ENCODE peak calls at places on chromosomes 3 and 15, in seven cellular contexts. O is SK-N-SH, V is HCT116, D is HepG2, A is K562, M is GM12878, Z is H1. L is an unnamed sample.

GRCh38 chr15:70723124-70723427 is 40.3 kb downstream of the UACA start:
- DNase-seq in M (no peak), D (no peak), A (no peak), V (no peak), Z (no peak), O (no peak), L (no peak)

GRCh38 chr3:195859061-195859845 is 47.5 kb upstream of the MUC4 start:
- DNase-seq in M (no peak), A (peak), V (peak), O (peak), Z (peak), D (peak), L (peak)

GRCh38 chr15:75446146-75446545 is 5.3 kb downstream of the SIN3A start:
- DNase-seq in Z (no peak), O (no peak), D (no peak), V (no peak), A (no peak), M (peak), L (no peak)

GRCh38 chr15:72516734-72517133 is 42.6 kb downstream of the ARIH1 start:
- DNase-seq in Z (no peak), M (no peak), D (no peak), A (no peak), V (no peak), O (no peak), L (no peak)

GRCh38 chr3:152289708-152290107 is 21.0 kb downstream of the MBNL1 start:
- DNase-seq in A (no peak), O (no peak), Z (no peak), M (no peak), V (no peak), D (no peak), L (no peak)

GRCh38 chr15:98537516-98538060 is 110.8 kb upstream of the IGF1R start:
- DNase-seq in Z (no peak), O (no peak), V (no peak), D (no peak), A (no peak), M (no peak), L (no peak)

GRCh38 chr3:146223401-146224373 is 27.2 kb downstream of the PLSCR4 start:
- DNase-seq in O (no peak), V (no peak), M (no peak), A (no peak), D (peak), Z (no peak), L (no peak)

GRCh38 chr3:60651799-60652198 is 599.5 kb downstream of the FHIT start:
- DNase-seq in V (no peak), D (no peak), Z (no peak), M (peak), A (no peak), O (no peak), L (no peak)

GRCh38 chr3:192892981-192893827 is 24.5 kb downstream of the MB21D2 start:
- DNase-seq in M (peak), D (no peak), V (peak), O (no peak), A (peak), Z (no peak), L (peak)

GRCh38 chr15:34055868-34056595 is 17.0 kb upstream of the AVEN start:
- DNase-seq in D (no peak), A (no peak), Z (no peak), V (no peak), O (no peak), M (no peak), L (no peak)

GRCh38 chr3:32621466-32621865 is 50.8 kb upstream of the DYNC1LI1 start:
- DNase-seq in O (no peak), Z (no peak), M (no peak), A (no peak), V (no peak), D (no peak), L (no peak)

GRCh38 chr3:8741581-8742355 is 8.2 kb downstream of the CAV3 start:
- DNase-seq in D (peak), A (peak), M (no peak), O (peak), Z (no peak), V (peak), L (no peak)

GRCh38 chr15:67177750-67178149 is 76.7 kb downstream of the AAGAB start:
- DNase-seq in O (no peak), A (no peak), D (no peak), M (no peak), V (no peak), Z (no peak), L (no peak)

GRCh38 chr3:138078901-138079344 is 36.5 kb downstream of the DZIP1L start:
- DNase-seq in A (no peak), V (peak), O (no peak), M (no peak), D (peak), Z (no peak), L (no peak)

GRCh38 chr15:61393524-61393923 is 164.4 kb upstream of the RORA start:
- DNase-seq in O (no peak), M (no peak), Z (no peak), D (no peak), V (no peak), A (no peak), L (peak)

GRCh38 chr3:133934996-133935842 is 39.5 kb upstream of the RAB6B start:
- DNase-seq in O (no peak), M (no peak), Z (peak), A (no peak), V (no peak), D (no peak), L (no peak)

GRCh38 chr3:182981038-182981380 is 671 bp upstream of the DCUN1D1 start:
- DNase-seq in A (no peak), D (no peak), O (no peak), M (no peak), Z (no peak), V (no peak), L (no peak)
- TF ChIP-seq JUND in A (no peak), D (no peak), O (no peak), M (no peak), Z (no peak), V (no peak), L (no peak)

DNA sequence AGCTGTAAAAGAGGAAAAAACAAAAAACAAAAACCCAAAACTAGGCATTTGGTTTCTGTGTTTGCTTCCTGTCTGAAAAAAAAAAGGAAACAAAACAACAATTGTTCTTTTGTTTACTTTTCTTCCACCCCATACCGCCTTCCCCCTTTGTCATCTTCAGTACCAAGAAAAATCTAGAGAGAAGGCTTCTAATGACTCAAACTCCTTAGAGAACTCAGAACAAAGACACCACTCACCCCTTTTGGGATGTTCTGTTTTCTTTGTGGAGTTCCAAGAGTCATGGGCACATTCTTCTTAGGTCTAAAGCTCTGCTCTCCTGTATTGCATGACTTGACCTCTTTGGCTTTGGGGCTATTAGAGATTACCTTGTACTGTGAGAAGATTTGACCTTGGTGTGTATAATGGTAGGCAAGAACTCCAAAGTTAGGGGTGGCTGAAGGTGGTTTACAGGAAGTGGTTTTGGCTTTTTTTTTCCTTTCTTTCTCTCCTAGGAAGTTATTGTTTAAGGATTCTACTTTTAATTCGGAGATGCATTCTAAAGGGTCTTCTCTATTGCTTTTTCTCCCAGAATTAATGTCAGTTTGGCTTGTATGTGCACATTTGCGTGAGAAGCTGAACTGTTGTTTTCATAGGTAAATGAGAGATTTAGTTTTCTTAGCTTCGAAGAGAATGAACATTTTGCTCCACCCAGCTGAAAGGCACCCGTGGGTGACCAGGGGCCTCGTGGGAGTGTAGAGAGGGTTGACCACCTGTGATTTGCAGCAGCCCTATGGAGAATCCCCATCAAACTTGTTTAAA is 39.5 kb upstream of the ZBTB20 start:
- DNase-seq in M (peak), V (peak), Z (no peak), O (no peak), D (no peak), A (no peak), L (no peak)
- TF ChIP-seq JUND in M (no peak), V (no peak), Z (no peak), O (no peak), D (no peak), A (no peak), L (no peak)

GRCh38 chr3:64865872-64866588 is 178.2 kb upstream of the ADAMTS9 start:
- DNase-seq in Z (no peak), M (no peak), V (no peak), D (no peak), A (no peak), O (no peak), L (no peak)
- TF ChIP-seq JUND in Z (no peak), M (no peak), V (no peak), D (no peak), A (no peak), O (no peak), L (no peak)

GRCh38 chr15:32096867-32097266 is 66.6 kb downstream of the CHRNA7 start:
- DNase-seq in A (no peak), Z (no peak), M (no peak), O (no peak), V (no peak), D (no peak), L (no peak)

GRCh38 chr15:32099097-32099496 is 68.8 kb downstream of the CHRNA7 start:
- DNase-seq in A (no peak), D (no peak), Z (no peak), O (no peak), V (no peak), M (no peak), L (no peak)

GRCh38 chr15:32104061-32104980 is 74.0 kb downstream of the CHRNA7 start:
- DNase-seq in O (no peak), A (no peak), Z (no peak), M (no peak), D (no peak), V (no peak), L (peak)

GRCh38 chr15:32098033-32098432 is 67.7 kb downstream of the CHRNA7 start:
- DNase-seq in D (no peak), M (no peak), O (no peak), Z (no peak), V (no peak), A (no peak), L (no peak)

GRCh38 chr15:32100286-32100685 is 70.0 kb downstream of the CHRNA7 start:
- DNase-seq in M (peak), O (no peak), Z (no peak), D (no peak), A (no peak), V (no peak), L (no peak)
- TF ChIP-seq JUND in M (no peak), O (no peak), Z (no peak), D (no peak), A (no peak), V (no peak), L (no peak)

GRCh38 chr15:73600413-73601050 is 32.7 kb downstream of the NPTN start:
- DNase-seq in D (no peak), A (no peak), Z (no peak), M (no peak), O (no peak), V (no peak), L (no peak)
- TF ChIP-seq JUND in D (no peak), A (no peak), Z (no peak), M (no peak), O (no peak), V (no peak), L (no peak)

DNA sequence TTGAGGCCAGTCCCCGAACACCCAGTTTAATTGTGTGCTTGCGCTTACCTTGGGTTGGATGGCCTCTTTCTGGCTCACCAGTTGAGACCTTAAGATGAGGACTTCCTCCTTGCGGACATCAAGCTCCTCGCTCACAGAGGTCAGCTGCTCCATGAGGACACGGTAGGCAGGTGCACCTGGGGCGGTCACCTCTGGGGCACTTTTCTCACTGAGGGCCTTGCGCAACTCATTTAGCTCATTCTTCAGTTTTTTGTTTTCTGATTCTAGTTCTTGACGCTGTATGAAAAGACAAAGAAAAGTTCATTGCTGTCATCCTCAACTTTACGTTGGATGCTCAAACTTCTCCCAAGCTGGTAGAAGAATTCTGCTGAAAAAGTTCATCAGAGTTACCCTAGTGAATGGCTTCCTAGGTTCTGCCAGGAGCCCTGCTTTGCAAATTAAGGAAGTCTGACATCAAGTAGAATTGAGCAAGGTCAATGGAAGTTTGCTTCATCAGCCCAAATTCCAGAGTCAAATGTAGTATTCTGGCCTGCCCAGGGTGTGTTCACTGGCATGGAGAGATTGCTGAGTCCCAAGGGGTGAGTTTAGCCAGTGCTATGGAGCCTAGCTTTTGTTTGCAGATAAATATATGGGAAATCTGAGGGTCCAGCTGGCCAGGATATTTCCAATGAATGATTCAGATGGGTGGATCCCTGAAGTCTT is 55.8 kb upstream of the MYO5C start:
- DNase-seq in Z (no peak), A (no peak), O (no peak), D (no peak), M (no peak), V (no peak), L (no peak)
- TF ChIP-seq JUND in Z (no peak), A (no peak), O (no peak), D (no peak), M (no peak), V (no peak), L (no peak)